ENCODE peak calls at places on chromosomes 3 and 15, in six cellular contexts. N, R, H, C, T and S are unnamed samples.

GRCh38 chr15:48084759-48085420 is 35.9 kb upstream of the SLC24A5 start:
- DNase-seq in R (no peak), H (no peak), C (peak), N (peak), T (peak), S (no peak)

GRCh38 chr15:71275566-71276354 is 160.5 kb downstream of the THSD4 start:
- DNase-seq in T (no peak), R (no peak), N (no peak), H (no peak), C (no peak), S (no peak)

GRCh38 chr15:75030023-75030413 is 6.6 kb downstream of the PPCDC start:
- DNase-seq in C (no peak), T (no peak), N (no peak), R (no peak), H (no peak), S (no peak)

GRCh38 chr15:98266295-98266694 is 305.8 kb downstream of the ARRDC4 start:
- DNase-seq in C (no peak), N (no peak), T (no peak), R (no peak), H (no peak), S (no peak)

GRCh38 chr15:57376695-57377477 is 581 bp downstream of the CGNL1 start:
- DNase-seq in R (no peak), N (peak), H (no peak), T (no peak), C (no peak), S (peak)

GRCh38 chr3:194255252-194256039 is 95.7 kb downstream of the CPN2 start:
- DNase-seq in N (no peak), H (peak), R (peak), C (no peak), T (no peak), S (no peak)

GRCh38 chr15:101103589-101103988 is 148.3 kb downstream of the CHSY1 start:
- DNase-seq in R (no peak), N (no peak), C (no peak), H (no peak), T (no peak), S (no peak)

GRCh38 chr3:196620228-196620627 is 19.3 kb upstream of the NRROS start:
- DNase-seq in H (no peak), R (no peak), T (no peak), N (no peak), C (peak), S (no peak)

GRCh38 chr3:23114479-23114878 is 88.6 kb upstream of the UBE2E2 start:
- DNase-seq in T (no peak), R (no peak), C (no peak), N (no peak), H (no peak), S (no peak)

GRCh38 chr3:172249039-172249438 is 199.2 kb downstream of the GHSR start:
- DNase-seq in H (no peak), C (peak), R (no peak), T (no peak), N (no peak), S (no peak)

GRCh38 chr3:127467386-127467785 is 123.1 kb downstream of the TPRA1 start:
- DNase-seq in R (peak), H (no peak), N (peak), T (no peak), C (no peak), S (no peak)

GRCh38 chr3:46934067-46934466 is 42.5 kb downstream of the CCDC12 start:
- DNase-seq in R (no peak), H (no peak), C (no peak), T (no peak), N (no peak), S (no peak)